ENCODE peak calls at places on chromosomes 5 and 9, in five cellular contexts. H, P, R, Q and T are unnamed samples. For H3K9me3, the result is how much of the 10 kb centered on the place peaks cover.

GRCh38 chr5:32506809-32507208 is 62.3 kb upstream of the ZFR start:
- DNase-seq in H (peak), P (peak), R (peak), Q (no peak), T (peak)

GRCh38 chr5:122908662-122909061 is 63.2 kb downstream of the SNX24 start:
- DNase-seq in H (no peak), P (peak), R (no peak), Q (no peak), T (no peak)

GRCh38 chr9:123925820-123926219 is 4.1 kb downstream of the DENND1A start:
- DNase-seq in H (peak), P (peak), R (peak), Q (peak), T (peak)

GRCh38 chr9:69818946-69819345 is 1.7 kb upstream of the CFAP95 start:
- DNase-seq in H (peak), P (no peak), R (peak), Q (no peak), T (no peak)

GRCh38 chr9:93668261-93668871 is 92.0 kb downstream of the PHF2 start:
- DNase-seq in H (no peak), P (no peak), R (no peak), Q (no peak), T (no peak)

GRCh38 chr9:6630502-6631206 is 14.9 kb downstream of the GLDC start:
- DNase-seq in H (no peak), P (no peak), R (no peak), Q (no peak), T (no peak)

GRCh38 chr5:123670981-123671557 is 159.1 kb downstream of the CSNK1G3 start:
- DNase-seq in H (peak), P (peak), R (peak), Q (no peak), T (peak)

GRCh38 chr9:1881708-1882351 is 133.3 kb upstream of the SMARCA2 start:
- DNase-seq in H (no peak), P (no peak), R (no peak), Q (no peak), T (no peak)

GRCh38 chr9:33439731-33440130 is 7.7 kb downstream of the AQP3 start:
- DNase-seq in H (no peak), P (peak), R (no peak), Q (peak), T (peak)

GRCh38 chr9:96113045-96113444 is 188.9 kb downstream of the HSD17B3 start:
- DNase-seq in H (no peak), P (no peak), R (no peak), Q (no peak), T (no peak)
- H3K4me2 ChIP-seq in H (no peak), P (no peak), R (no peak), Q (no peak), T (no peak)

GRCh38 chr9:130616451-130616850 is 37.1 kb downstream of the FUBP3 start:
- DNase-seq in H (no peak), P (no peak), R (no peak), Q (no peak), T (no peak)
- H3K9me3 ChIP-seq in H (under half), P (under half), R (under half), Q (under half), T (under half)

DNA sequence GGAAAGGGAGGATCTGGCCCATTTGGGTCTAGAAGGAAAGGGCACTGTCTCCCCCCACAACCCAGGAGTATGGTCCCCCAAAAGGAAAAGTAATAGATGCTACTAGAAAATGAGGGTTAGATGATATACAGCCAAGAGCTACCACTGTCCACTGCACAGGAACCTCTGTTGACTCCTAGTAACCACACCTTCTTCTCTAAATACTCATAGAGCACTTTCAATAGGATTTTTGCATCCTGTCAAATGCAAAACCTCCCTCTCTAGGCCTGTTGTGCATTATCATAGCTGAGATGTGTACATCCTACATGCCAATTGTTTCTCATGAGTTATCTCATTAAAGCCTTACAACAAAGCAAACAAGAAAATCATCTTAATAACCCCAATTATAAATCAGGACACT is 66.8 kb downstream of the THBS4 start:
- DNase-seq in H (no peak), P (no peak), R (no peak), Q (no peak), T (no peak)
- H3K4me2 ChIP-seq in H (no peak), P (no peak), R (no peak), Q (no peak), T (no peak)

DNA sequence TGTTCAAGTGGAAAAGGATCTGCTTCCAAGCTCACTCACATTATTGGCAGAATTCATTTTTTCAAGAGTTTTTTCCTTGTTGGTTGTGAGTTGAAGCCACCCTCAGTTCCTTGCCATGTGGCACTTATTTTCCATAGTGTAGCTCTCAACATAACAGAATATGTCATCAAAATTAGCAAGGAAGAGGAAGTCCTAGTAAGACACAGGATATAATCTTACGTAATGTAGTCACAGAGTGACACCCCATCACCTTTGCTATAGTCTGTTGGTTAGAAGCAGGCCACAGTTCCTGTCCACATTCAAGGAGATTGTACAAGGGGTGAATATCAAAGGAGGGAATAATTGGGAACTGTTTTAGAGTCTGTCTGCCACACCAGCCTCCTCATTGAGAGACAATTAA is 15.7 kb downstream of the IRGM start:
- DNase-seq in H (no peak), P (no peak), R (no peak), Q (no peak), T (no peak)
- H3K9me3 ChIP-seq in H (under half), P (under half), R (under half), Q (under half), T (under half)

GRCh38 chr5:177293819-177294581 is 9.5 kb downstream of the RAB24 start:
- DNase-seq in H (no peak), P (no peak), R (no peak), Q (no peak), T (no peak)

GRCh38 chr5:177291735-177292134 is 11.8 kb downstream of the RAB24 start:
- DNase-seq in H (no peak), P (no peak), R (no peak), Q (no peak), T (no peak)

GRCh38 chr5:177294632-177295031 is 8.9 kb downstream of the RAB24 start:
- DNase-seq in H (no peak), P (no peak), R (no peak), Q (no peak), T (no peak)

GRCh38 chr5:177288191-177288590 is 15.3 kb downstream of the RAB24 start:
- DNase-seq in H (no peak), P (no peak), R (no peak), Q (no peak), T (no peak)

DNA sequence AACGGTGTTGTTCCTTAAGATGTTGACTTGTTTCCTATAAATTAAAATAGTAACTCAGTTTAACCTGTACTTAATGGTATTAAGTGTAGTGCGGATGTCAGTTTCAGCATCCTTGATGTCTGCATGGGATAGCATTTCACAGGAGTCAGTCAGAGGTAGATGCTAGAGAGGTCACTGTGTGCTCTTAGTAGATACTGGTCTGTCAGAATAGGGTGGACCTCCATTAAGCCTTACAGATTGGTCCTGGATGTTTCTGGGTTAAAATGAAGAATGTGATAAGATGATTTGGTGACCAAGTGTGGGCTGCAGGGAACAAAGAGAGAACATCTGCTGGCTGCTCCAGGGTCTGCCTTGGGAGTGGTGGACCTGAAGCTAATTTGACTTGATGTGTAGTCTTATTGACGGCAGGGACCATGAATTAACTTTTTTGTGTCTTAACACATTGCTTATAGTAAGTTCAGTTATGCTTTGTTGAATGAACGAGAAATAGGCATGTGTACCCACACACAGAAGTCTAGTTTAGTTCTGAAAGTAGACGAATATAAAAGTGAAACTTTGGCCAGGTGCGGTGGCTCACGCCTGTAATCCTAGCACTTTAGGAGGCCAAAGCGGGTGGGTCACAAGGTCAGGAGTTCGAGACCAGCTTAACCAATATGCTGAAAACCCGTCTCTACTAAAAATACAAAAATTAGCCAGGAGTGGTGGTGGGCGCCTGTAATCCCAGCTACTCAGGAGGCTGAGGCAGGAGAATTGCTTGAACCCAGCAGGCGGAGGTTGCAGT is 12.5 kb downstream of the RAB24 start:
- DNase-seq in H (no peak), P (no peak), R (no peak), Q (no peak), T (no peak)
- H3K4me2 ChIP-seq in H (no peak), P (no peak), R (no peak), Q (no peak), T (no peak)

GRCh38 chr5:157475432-157475831 is 15.4 kb downstream of the NIPAL4 start:
- DNase-seq in H (no peak), P (no peak), R (no peak), Q (no peak), T (no peak)
- H3K9me3 ChIP-seq in H (under half), P (under half), R (under half), Q (under half), T (under half)

GRCh38 chr5:142434322-142434612 is 109.4 kb upstream of the SPRY4 start:
- DNase-seq in H (no peak), P (no peak), R (no peak), Q (no peak), T (no peak)
- H3K4me2 ChIP-seq in H (no peak), P (peak), R (no peak), Q (no peak), T (no peak)

DNA sequence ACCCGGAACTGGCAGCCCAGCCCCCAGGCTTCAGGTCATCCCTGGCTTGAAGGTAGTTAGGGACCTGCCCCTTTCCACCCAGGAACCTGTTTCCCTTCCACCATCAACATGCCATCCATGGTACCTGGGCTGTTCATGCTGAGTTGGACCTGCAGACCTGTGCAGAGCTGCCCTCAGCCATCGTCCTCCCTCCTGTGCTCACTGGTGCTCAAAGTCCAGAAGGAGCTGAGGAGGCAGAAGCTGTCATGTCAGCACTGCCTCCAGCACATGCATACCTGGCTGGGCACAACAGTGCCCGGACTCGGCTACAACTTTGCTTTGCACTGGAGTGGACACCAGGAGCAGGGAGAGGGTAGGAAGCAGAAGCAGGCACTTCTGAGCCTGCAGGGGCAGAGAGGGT is 36.2 kb downstream of the BTNL8 start:
- DNase-seq in H (no peak), P (no peak), R (no peak), Q (no peak), T (no peak)
- H3K9me3 ChIP-seq in H (under half), P (under half), R (under half), Q (under half), T (under half)